ENCODE peak calls at places on chromosomes 1 and 21, in seven cellular contexts. Q is MM.1S, T is adrenal gland, F is SJSA1, Z is pancreas, I is suprapubic skin, Y is K562. L is an unnamed sample.

GRCh38 chr1:99441234-99442095 is 177.2 kb downstream of the PLPPR4 start:
- DNase-seq in Q (no peak), T (no peak), F (no peak), Z (no peak), I (no peak), Y (no peak), L (peak; percentile 22)

GRCh38 chr1:9558271-9558945 is 19.1 kb downstream of the SLC25A33 start:
- DNase-seq in Q (no peak), T (no peak), F (no peak), Z (no peak), I (no peak), Y (no peak), L (no peak)

GRCh38 chr1:46466477-46467182 is 23.0 kb upstream of the DMBX1 start:
- DNase-seq in Q (no peak), T (peak; percentile 32), F (no peak), Z (peak; percentile 71), I (no peak), Y (peak; percentile 49), L (peak; percentile 31)

GRCh38 chr1:46041974-46042373 is 90.5 kb downstream of the PIK3R3 start:
- DNase-seq in Q (no peak), T (no peak), F (no peak), Z (no peak), I (no peak), Y (no peak), L (peak; percentile 42)

GRCh38 chr1:64505944-64506658 is 36.2 kb downstream of the CACHD1 start:
- DNase-seq in Q (no peak), T (peak; percentile 41), F (no peak), Z (peak; percentile 60), I (no peak), Y (no peak), L (peak; percentile 31)

GRCh38 chr1:6269271-6269996 is 8.5 kb upstream of the GPR153 start:
- DNase-seq in Q (no peak), T (no peak), F (no peak), Z (no peak), I (no peak), Y (no peak), L (no peak)

GRCh38 chr1:231781887-231782286 is 155.3 kb downstream of the DISC1 start:
- DNase-seq in Q (no peak), T (no peak), F (no peak), Z (no peak), I (no peak), Y (no peak), L (no peak)

GRCh38 chr1:162019006-162019405 is 4.7 kb downstream of the OLFML2B start:
- DNase-seq in Q (no peak), T (no peak), F (no peak), Z (no peak), I (no peak), Y (no peak), L (peak; percentile 89)

GRCh38 chr21:33976082-33976979 is 60.7 kb upstream of the ATP5PO start:
- DNase-seq in Q (no peak), T (no peak), F (peak; percentile 78), Z (no peak), I (no peak), Y (peak; percentile 86), L (peak; percentile 99)

GRCh38 chr1:164914208-164914607 is 355.2 kb downstream of the PBX1 start:
- DNase-seq in Q (no peak), T (peak; percentile 24), F (no peak), Z (no peak), I (no peak), Y (no peak), L (peak; percentile 33)

GRCh38 chr1:7616076-7616833 is 154.8 kb upstream of the VAMP3 start:
- DNase-seq in Q (peak; percentile 21), T (peak; percentile 66), F (no peak), Z (peak; percentile 76), I (no peak), Y (peak; percentile 70), L (peak; percentile 37)

GRCh38 chr1:109740615-109741373 is at the start of gene GSTM3:
- DNase-seq in Q (no peak), T (no peak), F (no peak), Z (no peak), I (no peak), Y (no peak), L (no peak)

GRCh38 chr1:59406437-59407164 is 109.7 kb downstream of the FGGY start:
- DNase-seq in Q (no peak), T (no peak), F (no peak), Z (no peak), I (no peak), Y (no peak), L (no peak)

GRCh38 chr1:175373786-175374623 is 181.4 kb upstream of the KIAA0040 start:
- DNase-seq in Q (peak; percentile 36), T (peak; percentile 25), F (no peak), Z (peak; percentile 71), I (no peak), Y (peak; percentile 80), L (peak; percentile 1)

GRCh38 chr1:11736746-11737639 is 1.1 kb downstream of the AGTRAP start:
- DNase-seq in Q (peak; percentile 73), T (peak; percentile 65), F (no peak), Z (no peak), I (no peak), Y (peak; percentile 47), L (peak; percentile 80)

GRCh38 chr1:4021153-4021894 is 121.3 kb upstream of the C1orf174 start:
- DNase-seq in Q (no peak), T (no peak), F (no peak), Z (no peak), I (no peak), Y (no peak), L (no peak)

GRCh38 chr1:201016211-201016651 is 7.3 kb downstream of the KIF21B start:
- DNase-seq in Q (no peak), T (no peak), F (no peak), Z (no peak), I (no peak), Y (peak; percentile 59), L (peak; percentile 14)

GRCh38 chr21:32132911-32133310 is 145.9 kb downstream of the MIS18A start:
- DNase-seq in Q (no peak), T (no peak), F (no peak), Z (no peak), I (no peak), Y (no peak), L (no peak)

GRCh38 chr21:36209626-36210171 is 53.1 kb downstream of the DOP1B start:
- DNase-seq in Q (peak; percentile 78), T (peak; percentile 58), F (no peak), Z (no peak), I (no peak), Y (peak; percentile 37), L (peak; percentile 71)

GRCh38 chr1:151680391-151680790 is 36.2 kb downstream of the CELF3 start:
- DNase-seq in Q (no peak), T (no peak), F (no peak), Z (no peak), I (no peak), Y (no peak), L (peak; percentile 59)

GRCh38 chr1:108881369-108881768 is 4.6 kb downstream of the GPSM2 start:
- DNase-seq in Q (no peak), T (no peak), F (no peak), Z (no peak), I (no peak), Y (no peak), L (peak; percentile 45)

GRCh38 chr1:202214089-202214843 is 20.7 kb downstream of the LGR6 start:
- DNase-seq in Q (no peak), T (no peak), F (no peak), Z (peak; percentile 67), I (no peak), Y (no peak), L (no peak)
- H3K4me3 ChIP-seq in Q (no peak overlapping the region), T (no peak overlapping the region), F (no peak overlapping the region), Z (no peak overlapping the region), I (peak overlapping the region; percentile 50), Y (no peak overlapping the region), L (no peak overlapping the region)

DNA sequence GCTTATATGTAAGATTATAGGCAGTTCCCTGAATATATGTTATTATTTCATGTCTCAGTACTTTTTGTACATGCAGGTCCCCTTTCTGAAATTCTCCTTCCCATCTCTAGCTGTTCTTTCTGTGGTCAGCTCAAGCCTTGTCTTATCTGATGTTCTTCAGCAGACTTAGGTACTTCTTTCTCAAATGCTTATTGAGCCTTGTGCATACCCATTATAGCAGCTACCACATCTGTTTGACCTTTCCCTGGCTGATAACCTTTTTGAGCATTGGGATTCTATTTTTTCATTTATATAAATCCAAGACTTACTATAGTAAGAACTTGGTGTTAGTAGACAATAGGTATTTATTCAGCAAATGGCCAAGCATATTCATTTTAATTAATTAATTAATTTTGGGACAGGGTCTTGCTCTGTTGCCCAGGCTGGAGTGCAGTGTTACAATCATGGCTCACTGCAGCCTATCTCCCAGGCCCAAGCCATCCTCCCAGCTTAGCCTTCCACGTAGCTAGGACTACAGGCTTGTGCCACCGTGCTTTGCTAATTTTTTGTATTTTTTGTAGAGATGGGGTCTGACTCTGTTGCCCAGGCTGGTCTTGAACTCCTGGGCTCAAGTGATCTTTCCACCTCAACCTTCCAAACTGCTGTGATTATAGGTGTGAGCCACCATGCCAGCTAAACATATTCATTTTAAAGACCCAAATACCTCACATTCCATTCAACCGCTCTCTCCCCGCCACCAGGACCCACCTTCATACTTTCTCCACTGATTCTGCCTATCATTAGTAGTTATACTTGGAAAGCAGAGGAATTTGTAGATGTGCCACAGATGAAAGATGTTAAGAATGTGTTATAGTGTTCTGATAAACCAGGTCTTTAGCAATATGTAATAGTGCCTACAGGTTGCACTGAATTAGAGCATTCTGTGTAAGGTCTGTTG is 16.7 kb downstream of the TIPRL start:
- DNase-seq in Q (no peak), T (no peak), F (no peak), Z (no peak), I (no peak), Y (no peak), L (no peak)
- H3K36me3 ChIP-seq in Q (peaks cover 9% of the 10 kb centered on the region), T (no peaks in the 10 kb centered on the region), F (peaks cover 71% of the 10 kb centered on the region), Z (peaks cover 26% of the 10 kb centered on the region), I (peaks cover 63% of the 10 kb centered on the region), Y (peaks cover 61% of the 10 kb centered on the region), L (no peaks in the 10 kb centered on the region)

GRCh38 chr21:39377444-39378050 is 28.7 kb upstream of the HMGN1 start:
- DNase-seq in Q (no peak), T (no peak), F (no peak), Z (no peak), I (no peak), Y (peak; percentile 56), L (peak; percentile 7)

GRCh38 chr21:39373634-39374033 is 24.7 kb upstream of the HMGN1 start:
- DNase-seq in Q (no peak), T (no peak), F (no peak), Z (no peak), I (no peak), Y (no peak), L (peak; percentile 34)

GRCh38 chr21:39375446-39375845 is 26.6 kb upstream of the HMGN1 start:
- DNase-seq in Q (no peak), T (no peak), F (no peak), Z (no peak), I (no peak), Y (no peak), L (no peak)

DNA sequence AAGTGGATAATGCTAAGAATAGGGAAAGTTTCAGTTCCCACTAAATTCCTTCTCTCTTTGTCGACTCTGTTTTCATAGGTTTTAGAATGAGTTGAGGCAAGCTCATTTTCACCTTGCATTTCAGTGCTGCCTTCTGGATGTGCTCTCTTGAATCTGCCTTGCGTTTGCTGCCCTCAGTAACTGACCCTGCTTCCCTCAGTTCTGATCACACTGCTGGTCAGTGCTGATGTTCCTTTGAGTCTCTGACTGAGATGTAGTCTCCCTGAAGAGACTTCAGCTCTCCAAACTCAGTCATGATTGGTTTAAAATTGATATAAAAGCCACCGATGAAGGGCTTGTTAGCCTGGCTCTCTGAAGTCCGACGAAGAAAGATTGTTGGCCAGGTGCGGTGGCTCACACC is 25.2 kb upstream of the HMGN1 start:
- DNase-seq in Q (no peak), T (no peak), F (no peak), Z (no peak), I (no peak), Y (no peak), L (no peak)
- H3K27ac ChIP-seq in Q (no peak overlapping the region), T (no peak overlapping the region), F (no peak overlapping the region), Z (no peak overlapping the region), I (no peak overlapping the region), Y (no peak overlapping the region), L (no peak overlapping the region)

GRCh38 chr1:44820945-44821715 is 12.8 kb downstream of the BTBD19 start:
- DNase-seq in Q (no peak), T (no peak), F (no peak), Z (peak; percentile 52), I (no peak), Y (no peak), L (no peak)
- H3K4me3 ChIP-seq in Q (no peak overlapping the region), T (no peak overlapping the region), F (no peak overlapping the region), Z (no peak overlapping the region), I (peak overlapping the region; percentile 57), Y (peak overlapping the region; percentile 36), L (peak overlapping the region; percentile 63)